ENCODE peak calls at places on chromosomes 4 and X, in four cellular contexts. B is AG09319, U is MCF 10A, V is mucosa of descending colon. Z is an unnamed sample.

GRCh38 chr4:73653695-73654106 is 33.5 kb upstream of the RASSF6 start:
- DNase-seq in V (no peak), U (peak; percentile 71), B (peak; percentile 14), Z (peak; percentile 27)

GRCh38 chrX:24956828-24957227 is 58.9 kb downstream of the ARX start:
- DNase-seq in V (no peak), B (no peak), U (peak; percentile 51), Z (no peak)

GRCh38 chrX:2374086-2374485 is 126.7 kb downstream of the DHRSX start:
- DNase-seq in V (no peak), B (peak; percentile 65), U (no peak), Z (no peak)

GRCh38 chr4:2361366-2362285 is 56.8 kb downstream of the ZFYVE28 start:
- DNase-seq in B (no peak), V (peak; percentile 47), U (no peak), Z (no peak)

GRCh38 chr4:143186634-143187033 is 1.9 kb downstream of the USP38 start:
- DNase-seq in V (no peak), B (no peak), U (peak; percentile 9), Z (no peak)

GRCh38 chrX:19344661-19345060 is 934 bp downstream of the PDHA1 start:
- DNase-seq in B (no peak), U (no peak), V (no peak), Z (no peak)

GRCh38 chr4:145498430-145498829 is 16.8 kb downstream of the SMAD1 start:
- DNase-seq in U (no peak), V (no peak), B (no peak), Z (no peak)

GRCh38 chr4:142824368-142824767 is 21.7 kb downstream of the INPP4B start:
- DNase-seq in B (no peak), U (no peak), V (no peak), Z (no peak)

GRCh38 chrX:39367429-39367828 is 566.2 kb downstream of the MID1IP1 start:
- DNase-seq in V (no peak), U (no peak), B (no peak), Z (no peak)

GRCh38 chrX:20306668-20307067 is 40.0 kb upstream of the RPS6KA3 start:
- DNase-seq in U (no peak), V (no peak), B (no peak), Z (no peak)

GRCh38 chr4:184335520-184335919 is 117.8 kb upstream of the ENPP6 start:
- DNase-seq in B (no peak), U (no peak), V (no peak), Z (no peak)

GRCh38 chrX:345020-345925 is 26.7 kb upstream of the GTPBP6 start:
- DNase-seq in B (no peak), V (peak; percentile 24), U (no peak), Z (no peak)

GRCh38 chrX:86028681-86029080 is 18.7 kb downstream of the CHM start:
- DNase-seq in V (no peak), B (no peak), U (no peak), Z (no peak)

GRCh38 chr4:113382704-113383103 is 333.3 kb downstream of the ANK2 start:
- DNase-seq in V (no peak), U (no peak), B (peak; percentile 24), Z (no peak)

GRCh38 chr4:176953021-176953420 is 160.3 kb upstream of the VEGFC start:
- DNase-seq in V (no peak), B (no peak), U (no peak), Z (no peak)

GRCh38 chr4:118787844-118788380 is 48.0 kb downstream of the SEC24D start:
- DNase-seq in U (no peak), V (no peak), B (no peak), Z (no peak)

GRCh38 chrX:42269186-42269585 is 345.8 kb upstream of the CASK start:
- DNase-seq in B (no peak), V (no peak), U (peak; percentile 47), Z (no peak)

GRCh38 chr4:153385784-153386183 is 41.3 kb downstream of the MND1 start:
- DNase-seq in U (no peak), V (no peak), B (no peak), Z (no peak)